ENCODE peak calls at places on chromosomes 13 and 19, in seven cellular contexts. One of them, this sample, is unnamed.

GRCh38 chr19:5036733-5037681 is 68.1 kb downstream of the KDM4B start:
- DNase-seq in SK-N-SH: peak
- DNase-seq in A549: no peak
- DNase-seq in tibial nerve: no peak
- DNase-seq in esophagus muscularis mucosa: no peak
- DNase-seq in sigmoid colon: peak
- DNase-seq in HepG2: no peak
- DNase-seq in this sample: peak

GRCh38 chr13:23380534-23380933 is 53.0 kb downstream of the SACS start:
- DNase-seq in SK-N-SH: no peak
- DNase-seq in A549: no peak
- DNase-seq in tibial nerve: no peak
- DNase-seq in esophagus muscularis mucosa: no peak
- DNase-seq in sigmoid colon: no peak
- DNase-seq in HepG2: no peak
- DNase-seq in this sample: no peak

GRCh38 chr13:30892966-30893365 is 13.1 kb upstream of the MEDAG start:
- DNase-seq in SK-N-SH: no peak
- DNase-seq in A549: peak
- DNase-seq in tibial nerve: no peak
- DNase-seq in esophagus muscularis mucosa: no peak
- DNase-seq in sigmoid colon: no peak
- DNase-seq in HepG2: peak
- DNase-seq in this sample: no peak

GRCh38 chr19:1747285-1748114 is 5.8 kb upstream of the ONECUT3 start:
- DNase-seq in SK-N-SH: no peak
- DNase-seq in A549: peak
- DNase-seq in tibial nerve: no peak
- DNase-seq in esophagus muscularis mucosa: no peak
- DNase-seq in sigmoid colon: no peak
- DNase-seq in HepG2: peak
- DNase-seq in this sample: no peak

GRCh38 chr13:73684286-73684685 is 449.9 kb downstream of the KLF12 start:
- DNase-seq in SK-N-SH: no peak
- DNase-seq in A549: no peak
- DNase-seq in tibial nerve: no peak
- DNase-seq in esophagus muscularis mucosa: no peak
- DNase-seq in sigmoid colon: no peak
- DNase-seq in HepG2: no peak
- DNase-seq in this sample: no peak

GRCh38 chr19:47633516-47633915 is 24.6 kb downstream of the BICRA start:
- DNase-seq in SK-N-SH: no peak
- DNase-seq in A549: no peak
- DNase-seq in tibial nerve: no peak
- DNase-seq in esophagus muscularis mucosa: no peak
- DNase-seq in sigmoid colon: no peak
- DNase-seq in HepG2: peak
- DNase-seq in this sample: no peak

GRCh38 chr13:42946927-42947326 is 45.1 kb downstream of the EPSTI1 start:
- DNase-seq in SK-N-SH: no peak
- DNase-seq in A549: no peak
- DNase-seq in tibial nerve: no peak
- DNase-seq in esophagus muscularis mucosa: no peak
- DNase-seq in sigmoid colon: no peak
- DNase-seq in HepG2: no peak
- DNase-seq in this sample: no peak

GRCh38 chr19:55491546-55492360 is 3.5 kb downstream of the SSC5D start:
- DNase-seq in SK-N-SH: no peak
- DNase-seq in A549: no peak
- DNase-seq in tibial nerve: no peak
- DNase-seq in esophagus muscularis mucosa: no peak
- DNase-seq in sigmoid colon: peak
- DNase-seq in HepG2: no peak
- DNase-seq in this sample: no peak

GRCh38 chr19:2167896-2168618 is 4.3 kb downstream of the DOT1L start:
- DNase-seq in SK-N-SH: no peak
- DNase-seq in A549: peak
- DNase-seq in tibial nerve: no peak
- DNase-seq in esophagus muscularis mucosa: no peak
- DNase-seq in sigmoid colon: peak
- DNase-seq in HepG2: peak
- DNase-seq in this sample: peak

GRCh38 chr19:11091343-11092153 is 2.3 kb downstream of the LDLR start:
- DNase-seq in SK-N-SH: no peak
- DNase-seq in A549: peak
- DNase-seq in tibial nerve: peak
- DNase-seq in esophagus muscularis mucosa: peak
- DNase-seq in sigmoid colon: peak
- DNase-seq in HepG2: peak
- DNase-seq in this sample: peak

DNA sequence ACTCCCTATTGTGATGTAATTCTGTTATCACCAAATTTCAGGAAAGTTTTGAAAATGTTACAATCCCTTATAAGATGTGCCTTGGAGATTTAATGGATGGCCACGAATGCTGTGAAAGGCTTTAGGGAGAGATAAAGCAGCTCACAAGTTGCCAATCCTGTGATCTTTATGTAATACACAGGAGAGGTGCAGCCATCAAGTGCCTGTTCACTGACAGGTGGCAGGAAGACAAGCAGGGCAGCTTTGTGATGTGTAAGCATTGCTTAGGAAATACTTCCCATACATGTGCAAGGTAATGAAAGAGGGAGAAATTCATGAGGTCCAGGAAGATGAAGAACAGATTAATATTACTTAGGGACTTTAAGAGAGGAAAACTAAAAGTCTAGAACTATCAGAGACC is 628.8 kb downstream of the SLITRK6 start:
- DNase-seq in SK-N-SH: no peak
- DNase-seq in A549: no peak
- DNase-seq in tibial nerve: no peak
- DNase-seq in esophagus muscularis mucosa: no peak
- DNase-seq in sigmoid colon: no peak
- DNase-seq in HepG2: no peak
- DNase-seq in this sample: no peak
- TF ChIP-seq EP300 in SK-N-SH: no peak
- TF ChIP-seq EP300 in A549: no peak
- TF ChIP-seq EP300 in tibial nerve: no peak
- TF ChIP-seq EP300 in esophagus muscularis mucosa: no peak
- TF ChIP-seq EP300 in sigmoid colon: no peak
- TF ChIP-seq EP300 in HepG2: no peak
- TF ChIP-seq EP300 in this sample: no peak

GRCh38 chr19:56900573-56901097 is 60.1 kb upstream of the PEG3 start:
- DNase-seq in SK-N-SH: no peak
- DNase-seq in A549: no peak
- DNase-seq in tibial nerve: no peak
- DNase-seq in esophagus muscularis mucosa: no peak
- DNase-seq in sigmoid colon: no peak
- DNase-seq in HepG2: peak
- DNase-seq in this sample: no peak
- TF ChIP-seq EP300 in SK-N-SH: no peak
- TF ChIP-seq EP300 in A549: no peak
- TF ChIP-seq EP300 in tibial nerve: no peak
- TF ChIP-seq EP300 in esophagus muscularis mucosa: no peak
- TF ChIP-seq EP300 in sigmoid colon: no peak
- TF ChIP-seq EP300 in HepG2: peak
- TF ChIP-seq EP300 in this sample: no peak

DNA sequence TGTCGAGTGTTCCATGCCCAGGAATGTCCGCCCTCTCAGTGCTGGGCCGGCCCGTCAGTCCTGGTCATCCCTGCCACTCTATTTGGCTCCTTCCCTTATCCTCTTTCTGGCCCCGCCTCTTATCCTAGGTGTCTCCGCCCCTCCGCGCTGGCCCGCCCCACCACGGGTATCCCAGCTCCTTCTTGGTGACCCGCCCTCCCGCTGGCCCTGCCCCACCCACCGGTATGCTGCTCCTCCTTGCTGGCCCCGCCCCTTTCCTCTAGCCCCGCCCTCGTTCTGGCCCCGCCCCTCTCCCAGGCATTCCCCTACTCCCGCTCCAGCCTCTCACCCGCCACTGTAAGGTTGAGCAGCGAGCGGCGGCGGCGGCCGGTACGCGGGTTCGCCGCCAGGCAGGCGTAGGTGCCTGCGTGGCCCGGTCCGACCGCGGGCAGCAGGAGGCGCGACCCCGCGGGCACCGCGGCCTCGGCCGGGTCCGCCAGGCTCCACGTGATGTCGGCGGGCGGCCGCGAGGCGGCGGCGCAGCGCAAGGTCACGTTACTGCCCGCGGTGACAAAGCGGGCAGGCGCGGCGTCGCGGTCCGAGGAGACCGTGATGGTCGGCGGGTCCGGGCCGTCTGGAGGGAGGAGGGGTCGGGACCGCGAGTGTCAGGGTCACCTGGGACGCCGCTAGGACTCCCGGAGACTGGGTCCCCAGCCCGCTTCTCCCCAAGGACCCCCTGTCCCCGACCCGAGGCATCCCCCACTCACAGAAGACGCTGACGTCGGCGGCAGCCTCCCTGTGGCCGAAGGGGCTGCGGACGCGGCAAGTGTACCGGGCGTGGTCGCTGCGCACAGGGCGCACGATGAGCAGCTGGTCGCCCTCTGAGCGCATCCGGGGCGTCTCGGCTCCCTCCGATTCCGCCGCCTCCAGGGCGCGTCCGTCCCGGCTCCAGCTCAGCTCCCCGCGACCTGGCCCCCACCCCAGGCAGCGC is 2.0 kb downstream of the VSIG10L start:
- DNase-seq in SK-N-SH: peak
- DNase-seq in A549: peak
- DNase-seq in tibial nerve: peak
- DNase-seq in esophagus muscularis mucosa: peak
- DNase-seq in sigmoid colon: peak
- DNase-seq in HepG2: peak
- DNase-seq in this sample: peak
- TF ChIP-seq EP300 in SK-N-SH: no peak
- TF ChIP-seq EP300 in A549: no peak
- TF ChIP-seq EP300 in tibial nerve: peak
- TF ChIP-seq EP300 in esophagus muscularis mucosa: no peak
- TF ChIP-seq EP300 in sigmoid colon: no peak
- TF ChIP-seq EP300 in HepG2: no peak
- TF ChIP-seq EP300 in this sample: no peak

DNA sequence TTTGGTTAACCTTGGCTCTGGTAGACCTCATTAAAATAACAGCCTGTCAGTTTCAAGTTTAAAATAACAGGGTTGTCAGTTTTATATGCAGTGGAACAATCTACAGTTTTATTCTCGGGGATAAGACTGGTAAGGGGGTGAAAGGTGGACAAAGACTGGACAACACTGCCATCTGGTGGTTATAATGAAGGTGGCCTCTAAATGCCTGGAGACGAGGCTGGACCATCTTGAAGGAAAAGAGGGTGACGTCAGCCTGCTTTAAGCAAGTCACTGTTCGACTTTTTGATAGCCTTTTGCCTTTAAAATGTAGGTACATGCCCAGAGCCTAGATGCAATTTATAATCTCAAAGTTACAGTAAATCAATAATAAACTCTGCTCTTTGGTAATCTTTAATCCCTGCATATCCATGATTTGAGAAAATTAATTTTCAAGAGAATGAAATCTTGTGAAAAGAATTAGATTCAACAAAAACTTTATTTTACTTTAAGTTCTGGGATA is 117.0 kb downstream of the DCT start:
- DNase-seq in SK-N-SH: peak
- DNase-seq in A549: peak
- DNase-seq in tibial nerve: no peak
- DNase-seq in esophagus muscularis mucosa: peak
- DNase-seq in sigmoid colon: peak
- DNase-seq in HepG2: peak
- DNase-seq in this sample: peak
- TF ChIP-seq EP300 in SK-N-SH: peak
- TF ChIP-seq EP300 in A549: no peak
- TF ChIP-seq EP300 in tibial nerve: no peak
- TF ChIP-seq EP300 in esophagus muscularis mucosa: no peak
- TF ChIP-seq EP300 in sigmoid colon: no peak
- TF ChIP-seq EP300 in HepG2: no peak
- TF ChIP-seq EP300 in this sample: no peak

DNA sequence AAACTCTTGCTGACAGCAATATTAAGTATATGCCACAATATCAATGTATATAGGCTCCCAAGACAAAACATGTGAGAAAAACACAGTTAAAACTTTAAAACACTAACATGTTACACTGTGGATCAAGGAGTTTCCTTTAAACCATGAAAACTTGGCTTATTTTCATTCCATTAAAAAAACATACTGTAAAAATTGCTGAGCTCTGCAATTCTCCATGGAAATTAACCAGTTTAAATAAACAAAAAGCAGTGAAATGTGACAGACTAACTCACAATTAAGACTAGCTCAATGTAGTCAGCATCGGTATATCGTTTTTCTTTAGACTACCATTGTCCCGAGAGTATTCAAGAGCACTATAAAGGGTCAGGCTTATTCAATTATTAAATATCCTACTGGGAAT is 930.5 kb upstream of the SLITRK1 start:
- DNase-seq in SK-N-SH: no peak
- DNase-seq in A549: no peak
- DNase-seq in tibial nerve: no peak
- DNase-seq in esophagus muscularis mucosa: no peak
- DNase-seq in sigmoid colon: no peak
- DNase-seq in HepG2: no peak
- DNase-seq in this sample: no peak
- TF ChIP-seq EP300 in SK-N-SH: no peak
- TF ChIP-seq EP300 in A549: no peak
- TF ChIP-seq EP300 in tibial nerve: no peak
- TF ChIP-seq EP300 in esophagus muscularis mucosa: no peak
- TF ChIP-seq EP300 in sigmoid colon: no peak
- TF ChIP-seq EP300 in HepG2: no peak
- TF ChIP-seq EP300 in this sample: no peak

GRCh38 chr19:57239982-57240310 is 486 bp upstream of the ZNF805 start:
- DNase-seq in SK-N-SH: no peak
- DNase-seq in A549: no peak
- DNase-seq in tibial nerve: no peak
- DNase-seq in esophagus muscularis mucosa: peak
- DNase-seq in sigmoid colon: no peak
- DNase-seq in HepG2: no peak
- DNase-seq in this sample: no peak

GRCh38 chr19:57242821-57243220 is 2.4 kb downstream of the ZNF805 start:
- DNase-seq in SK-N-SH: no peak
- DNase-seq in A549: no peak
- DNase-seq in tibial nerve: no peak
- DNase-seq in esophagus muscularis mucosa: no peak
- DNase-seq in sigmoid colon: no peak
- DNase-seq in HepG2: no peak
- DNase-seq in this sample: no peak

GRCh38 chr19:57244513-57244912 is 4.1 kb downstream of the ZNF805 start:
- DNase-seq in SK-N-SH: no peak
- DNase-seq in A549: no peak
- DNase-seq in tibial nerve: no peak
- DNase-seq in esophagus muscularis mucosa: peak
- DNase-seq in sigmoid colon: no peak
- DNase-seq in HepG2: no peak
- DNase-seq in this sample: no peak

GRCh38 chr19:57241181-57241580 is 749 bp downstream of the ZNF805 start:
- DNase-seq in SK-N-SH: peak
- DNase-seq in A549: peak
- DNase-seq in tibial nerve: no peak
- DNase-seq in esophagus muscularis mucosa: peak
- DNase-seq in sigmoid colon: no peak
- DNase-seq in HepG2: peak
- DNase-seq in this sample: no peak

GRCh38 chr19:57240311-57241090 is at the start of gene ZNF805:
- DNase-seq in SK-N-SH: peak
- DNase-seq in A549: peak
- DNase-seq in tibial nerve: peak
- DNase-seq in esophagus muscularis mucosa: peak
- DNase-seq in sigmoid colon: peak
- DNase-seq in HepG2: peak
- DNase-seq in this sample: peak
- TF ChIP-seq EP300 in SK-N-SH: no peak
- TF ChIP-seq EP300 in A549: no peak
- TF ChIP-seq EP300 in tibial nerve: peak
- TF ChIP-seq EP300 in esophagus muscularis mucosa: no peak
- TF ChIP-seq EP300 in sigmoid colon: no peak
- TF ChIP-seq EP300 in HepG2: no peak
- TF ChIP-seq EP300 in this sample: no peak

This sample was measured in ovary.